ENCODE peak calls at places on chromosomes 4 and X, in six cellular contexts. Q is ovary, D is mammary epithelial cell, J is left ventricle myocardium inferior, E is hepatocyte, M is heart right ventricle. V is an unnamed sample. For H3K9me3, the result is how much of the 10 kb centered on the place peaks cover.

GRCh38 chr4:26048378-26048882 is 134.4 kb downstream of the SMIM20 start:
- DNase-seq in E (peak), J (peak), D (no peak), Q (peak), M (peak), V (peak)

GRCh38 chr4:59553063-59553738 is 1646.9 kb upstream of the ADGRL3 start:
- DNase-seq in Q (no peak), D (peak), J (no peak), E (no peak), M (no peak), V (no peak)

GRCh38 chr4:77308843-77309242 is 151.8 kb downstream of the CCNG2 start:
- DNase-seq in D (peak), Q (no peak), J (no peak), E (peak), M (no peak), V (no peak)

GRCh38 chr4:134201216-134202098 is at the start of gene PABPC4L:
- DNase-seq in J (peak), Q (peak), E (peak), M (peak), D (no peak), V (no peak)

GRCh38 chr4:41887821-41888699 is 47.2 kb upstream of the TMEM33 start:
- DNase-seq in D (no peak), M (no peak), E (peak), Q (no peak), J (no peak), V (no peak)

GRCh38 chr4:61938250-61938846 is 738.2 kb downstream of the ADGRL3 start:
- DNase-seq in Q (no peak), J (no peak), M (no peak), E (no peak), D (no peak), V (no peak)

GRCh38 chr4:55547461-55547770 is 707 bp upstream of the CLOCK start:
- DNase-seq in E (peak), D (no peak), M (peak), J (peak), Q (no peak), V (no peak)

GRCh38 chrX:34868633-34869032 is 74.0 kb upstream of the FAM47B start:
- DNase-seq in Q (no peak), D (no peak), J (no peak), M (no peak), E (no peak), V (no peak)

GRCh38 chr4:337932-338758 is 531 bp downstream of the ZNF141 start:
- DNase-seq in J (no peak), M (peak), E (peak), D (peak), Q (peak), V (no peak)

GRCh38 chr4:82268050-82268825 is 105.6 kb downstream of the HNRNPD start:
- DNase-seq in J (peak), Q (peak), E (peak), D (peak), M (peak), V (no peak)

GRCh38 chr4:113407409-113407808 is 354.1 kb downstream of the CAMK2D start:
- DNase-seq in D (no peak), J (no peak), E (no peak), M (no peak), Q (no peak), V (no peak)

GRCh38 chr4:93384211-93384610 is 444.3 kb upstream of the ATOH1 start:
- DNase-seq in E (no peak), M (no peak), D (no peak), Q (no peak), J (no peak), V (no peak)

GRCh38 chr4:155694100-155694785 is 27.6 kb downstream of the GUCY1A1 start:
- DNase-seq in Q (no peak), E (no peak), J (no peak), M (no peak), D (no peak), V (no peak)

GRCh38 chr4:151692821-151693504 is 67.8 kb downstream of the GATB start:
- DNase-seq in Q (no peak), J (no peak), D (no peak), M (no peak), E (no peak), V (no peak)

GRCh38 chr4:184455299-184455698 is 19.1 kb downstream of the IRF2 start:
- DNase-seq in E (no peak), Q (no peak), M (no peak), J (no peak), D (no peak), V (no peak)

GRCh38 chr4:155667538-155668511 is 1.2 kb downstream of the GUCY1A1 start:
- DNase-seq in M (peak), J (peak), E (peak), Q (peak), D (peak), V (no peak)

GRCh38 chr4:74632634-74633033 is 161.7 kb downstream of the BTC start:
- DNase-seq in Q (no peak), D (peak), J (no peak), M (no peak), E (no peak), V (peak)

GRCh38 chr4:13605330-13605729 is 22.2 kb downstream of the BOD1L1 start:
- DNase-seq in D (no peak), E (no peak), Q (no peak), M (no peak), J (no peak), V (no peak)

GRCh38 chr4:8774071-8774470 is 97.6 kb downstream of the HMX1 start:
- DNase-seq in E (no peak), D (no peak), Q (no peak), J (no peak), M (no peak), V (no peak)

GRCh38 chr4:144647095-144647959 is 1.4 kb downstream of the HHIP start:
- DNase-seq in M (no peak), Q (no peak), D (no peak), J (no peak), E (peak), V (no peak)

GRCh38 chr4:40612831-40613230 is 16.8 kb downstream of the RBM47 start:
- DNase-seq in E (no peak), D (no peak), M (no peak), J (no peak), Q (no peak), V (no peak)

GRCh38 chr4:1014395-1015167 is 3.2 kb downstream of the FGFRL1 start:
- DNase-seq in E (no peak), M (no peak), Q (no peak), J (no peak), D (no peak), V (no peak)

GRCh38 chr4:151276787-151277557 is at the start of gene PRSS48:
- DNase-seq in E (peak), M (peak), D (peak), J (peak), Q (peak), V (no peak)

GRCh38 chr4:150308824-150309472 is 230.7 kb downstream of the DCLK2 start:
- DNase-seq in Q (no peak), D (peak), J (no peak), M (no peak), E (no peak), V (no peak)

GRCh38 chr4:118086334-118086733 is 52.0 kb downstream of the NDST3 start:
- DNase-seq in J (no peak), Q (no peak), M (no peak), E (no peak), D (peak), V (no peak)

GRCh38 chr4:74433541-74434172 is 11.3 kb upstream of the AREG start:
- DNase-seq in J (no peak), D (no peak), M (no peak), Q (no peak), E (no peak), V (no peak)

GRCh38 chrX:39445336-39445735 is 644.1 kb downstream of the MID1IP1 start:
- DNase-seq in Q (no peak), E (no peak), M (no peak), D (no peak), J (no peak), V (no peak)
- TF ChIP-seq CTCF in Q (no peak), E (peak), M (peak), D (peak), J (peak), V (no peak)

DNA sequence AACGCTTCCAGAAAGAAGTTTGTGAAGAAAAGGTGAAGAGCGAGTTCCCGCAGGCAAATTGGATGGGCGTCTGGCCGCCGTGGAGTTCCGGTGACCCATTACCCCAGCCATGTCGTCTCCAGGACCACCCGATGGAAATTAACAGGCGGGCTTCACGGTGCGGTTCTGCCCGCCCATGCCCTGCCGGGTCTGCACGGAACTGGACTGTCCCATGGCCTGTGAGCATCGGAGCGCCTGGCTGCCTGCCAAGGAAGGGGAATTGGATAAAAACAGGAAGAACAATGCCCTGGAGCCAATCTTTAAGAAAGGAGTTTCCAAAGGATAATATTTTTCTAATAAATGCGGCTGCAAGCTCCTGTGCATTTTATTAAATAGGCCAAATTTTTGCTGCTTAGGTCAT is 319.8 kb upstream of the SLC7A11 start:
- DNase-seq in E (no peak), Q (peak), J (peak), M (peak), D (no peak), V (no peak)
- H3K27ac ChIP-seq in E (no peak), Q (no peak), J (peak), M (peak), D (no peak), V (no peak)

DNA sequence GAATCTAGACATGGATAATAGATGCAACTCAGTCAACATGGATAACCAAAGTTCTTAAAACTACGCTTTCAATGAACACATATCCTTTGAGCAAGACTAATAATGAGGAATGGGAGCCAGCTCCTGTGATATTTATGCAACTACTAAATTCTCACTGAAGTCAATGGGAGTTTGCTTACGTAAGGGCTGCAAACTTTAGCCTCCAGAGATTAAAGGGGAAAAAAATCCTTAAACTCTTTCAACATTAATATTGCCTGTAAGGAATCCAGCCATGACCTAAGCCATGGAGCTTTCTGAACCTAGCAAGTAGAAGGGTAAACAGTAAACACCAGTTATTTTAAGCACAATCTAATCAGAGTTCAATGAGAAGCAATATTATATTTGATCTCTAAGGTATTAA is 125.2 kb upstream of the PITX2 start:
- DNase-seq in M (no peak), J (no peak), D (no peak), E (no peak), Q (no peak), V (no peak)
- H3K9me3 ChIP-seq in M (under half), J (under half), D (under half), E (under half), Q (under half), V (under half)

GRCh38 chrX:70998402-70999027 is 67.6 kb upstream of the SLC7A3 start:
- DNase-seq in Q (no peak), E (peak), M (no peak), J (no peak), D (peak), V (no peak)
- TF ChIP-seq CTCF in Q (peak), E (peak), M (no peak), J (peak), D (peak), V (no peak)

GRCh38 chr4:6910960-6911874 is 1.6 kb downstream of the TBC1D14 start:
- DNase-seq in J (no peak), M (no peak), E (no peak), Q (no peak), D (no peak), V (no peak)

GRCh38 chr4:6909113-6909969 is at the start of gene TBC1D14:
- DNase-seq in Q (peak), J (peak), M (peak), E (peak), D (peak), V (peak)

GRCh38 chr4:6908397-6909112 is 1.1 kb upstream of the TBC1D14 start:
- DNase-seq in J (no peak), M (no peak), Q (no peak), E (no peak), D (no peak), V (no peak)

GRCh38 chr4:6910340-6910959 is 824 bp downstream of the TBC1D14 start:
- DNase-seq in J (no peak), M (no peak), D (no peak), Q (no peak), E (peak), V (no peak)

DNA sequence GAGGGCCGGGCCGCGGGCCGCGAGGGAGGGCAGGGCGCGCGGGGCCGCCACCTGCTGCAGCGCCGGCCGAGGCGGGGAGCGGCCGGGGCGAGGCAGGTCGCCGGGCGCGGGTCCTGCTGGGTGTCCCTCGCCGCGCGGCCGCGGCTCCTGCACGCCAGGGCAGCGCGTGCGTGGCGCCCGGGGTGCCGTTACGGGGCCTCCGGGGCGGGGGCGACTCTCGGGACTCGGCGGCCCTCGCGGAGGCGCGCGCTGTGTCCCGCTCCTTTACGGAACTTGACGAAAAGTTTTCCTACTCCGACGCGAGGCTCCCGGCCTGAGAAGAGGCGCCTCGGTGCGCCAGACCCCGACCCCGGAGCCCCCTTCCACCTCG is 329 bp downstream of the TBC1D14 start:
- DNase-seq in Q (peak), J (peak), M (peak), D (no peak), E (peak), V (no peak)
- H3K27ac ChIP-seq in Q (no peak), J (peak), M (peak), D (no peak), E (peak), V (peak)